ENCODE peak calls at places on chromosomes 5 and 9, in eight cellular contexts. I is nephron progenitor cell, D is neural crest cell, P is MCF 10A, U is AG09309, R is fibroblast of lung, A is bronchial epithelial cell, G is fibroblast of mammary gland. Q is an unnamed sample.

GRCh38 chr9:34694811-34695210 is 3.7 kb upstream of the CCL19 start:
- DNase-seq in A (no peak), U (no peak), D (no peak), I (no peak), P (no peak), R (no peak), G (no peak), Q (peak)

GRCh38 chr9:125436613-125437443 is 175.2 kb downstream of the GAPVD1 start:
- DNase-seq in R (no peak), P (no peak), U (no peak), G (no peak), D (no peak), I (no peak), A (no peak), Q (no peak)

GRCh38 chr9:136565075-136565721 is 19.4 kb upstream of the NOTCH1 start:
- DNase-seq in A (no peak), G (peak), P (no peak), R (peak), I (peak), U (no peak), D (no peak), Q (peak)

GRCh38 chr9:109487247-109487646 is 10.9 kb downstream of the PTPN3 start:
- DNase-seq in P (no peak), D (no peak), G (no peak), R (no peak), A (no peak), U (no peak), I (no peak), Q (no peak)

GRCh38 chr5:149049371-149049781 is 13.5 kb downstream of the SH3TC2 start:
- DNase-seq in G (no peak), R (no peak), A (peak), I (no peak), D (no peak), U (no peak), P (peak), Q (no peak)

GRCh38 chr5:52665544-52665943 is 122.2 kb upstream of the ITGA1 start:
- DNase-seq in U (no peak), P (no peak), G (peak), R (peak), A (no peak), I (no peak), D (no peak), Q (no peak)

GRCh38 chr9:70995511-70995910 is 125.9 kb downstream of the TRPM3 start:
- DNase-seq in P (no peak), U (peak), I (no peak), D (no peak), R (no peak), A (no peak), G (no peak), Q (no peak)

GRCh38 chr9:127919253-127919815 is 2.5 kb upstream of the ST6GALNAC4 start:
- DNase-seq in I (no peak), G (peak), U (peak), R (peak), D (no peak), P (peak), A (peak), Q (peak)

GRCh38 chr9:91807640-91808246 is 142.3 kb downstream of the ROR2 start:
- DNase-seq in D (no peak), R (no peak), I (no peak), G (no peak), P (no peak), U (no peak), A (no peak), Q (peak)

GRCh38 chr9:137370865-137371520 is 52.0 kb downstream of the EXD3 start:
- DNase-seq in U (no peak), P (no peak), D (peak), I (peak), A (no peak), G (no peak), R (no peak), Q (peak)

GRCh38 chr5:172931001-172931536 is 28.2 kb upstream of the RPL26L1 start:
- DNase-seq in D (no peak), I (no peak), G (peak), P (peak), A (peak), R (peak), U (peak), Q (no peak)

GRCh38 chr5:646396-647201 is 34.5 kb downstream of the CEP72 start:
- DNase-seq in U (no peak), G (no peak), R (peak), I (no peak), D (no peak), A (no peak), P (no peak), Q (peak)

GRCh38 chr5:113050606-113051391 is 74.2 kb downstream of the DCP2 start:
- DNase-seq in P (peak), U (peak), R (peak), A (peak), G (peak), I (no peak), D (no peak), Q (no peak)

GRCh38 chr9:33436445-33436844 is 10.9 kb downstream of the AQP3 start:
- DNase-seq in D (no peak), R (no peak), I (no peak), A (no peak), U (no peak), G (no peak), P (no peak), Q (no peak)

GRCh38 chr5:109959652-109960051 is 269.9 kb downstream of the MAN2A1 start:
- DNase-seq in I (no peak), P (no peak), U (no peak), D (no peak), A (no peak), G (no peak), R (no peak), Q (no peak)
- TF ChIP-seq CTCF in I (peak), P (no peak), U (peak), D (peak), A (peak), G (peak), R (peak), Q (no peak)

DNA sequence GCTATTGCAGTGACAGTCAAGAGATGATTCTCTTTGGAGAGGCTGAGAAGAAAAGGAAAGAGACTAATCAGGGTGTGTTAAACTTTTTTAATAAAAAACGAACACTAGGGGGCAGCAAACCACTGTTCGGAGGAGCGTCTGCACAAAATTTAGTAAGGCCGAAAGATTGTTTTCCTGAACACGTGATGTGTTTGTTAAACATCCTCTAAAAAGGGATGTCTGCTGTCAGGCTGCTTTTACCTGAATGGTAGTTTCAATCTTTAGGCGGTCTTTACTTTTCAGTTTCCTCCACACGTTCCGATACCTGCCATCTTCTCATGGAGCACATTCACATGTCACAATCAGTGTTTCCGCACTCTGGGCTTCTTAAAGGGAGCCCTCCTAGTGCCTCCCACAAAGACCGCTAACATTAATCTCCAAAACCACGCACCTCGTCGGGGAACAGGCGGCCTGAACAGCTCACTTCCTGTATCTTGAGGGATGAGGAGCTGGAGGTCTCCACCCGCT is 125.2 kb downstream of the GPBP1 start:
- DNase-seq in D (peak), G (peak), I (peak), R (peak), A (peak), P (peak), U (peak), Q (no peak)
- TF ChIP-seq CTCF in D (peak), G (peak), I (peak), R (peak), A (peak), P (peak), U (peak), Q (no peak)

GRCh38 chr5:114101153-114101552 is 260.7 kb upstream of the KCNN2 start:
- DNase-seq in G (peak), A (peak), D (no peak), I (peak), U (peak), R (peak), P (peak), Q (no peak)
- TF ChIP-seq CTCF in G (peak), A (peak), D (peak), I (peak), U (peak), R (peak), P (peak), Q (peak)

GRCh38 chr5:132753135-132753987 is 6.1 kb downstream of the CCNI2 start:
- DNase-seq in U (no peak), P (peak), R (no peak), G (no peak), A (no peak), D (no peak), I (no peak), Q (peak)
- TF ChIP-seq CTCF in U (peak), P (peak), R (peak), G (peak), A (no peak), D (no peak), I (no peak), Q (no peak)

DNA sequence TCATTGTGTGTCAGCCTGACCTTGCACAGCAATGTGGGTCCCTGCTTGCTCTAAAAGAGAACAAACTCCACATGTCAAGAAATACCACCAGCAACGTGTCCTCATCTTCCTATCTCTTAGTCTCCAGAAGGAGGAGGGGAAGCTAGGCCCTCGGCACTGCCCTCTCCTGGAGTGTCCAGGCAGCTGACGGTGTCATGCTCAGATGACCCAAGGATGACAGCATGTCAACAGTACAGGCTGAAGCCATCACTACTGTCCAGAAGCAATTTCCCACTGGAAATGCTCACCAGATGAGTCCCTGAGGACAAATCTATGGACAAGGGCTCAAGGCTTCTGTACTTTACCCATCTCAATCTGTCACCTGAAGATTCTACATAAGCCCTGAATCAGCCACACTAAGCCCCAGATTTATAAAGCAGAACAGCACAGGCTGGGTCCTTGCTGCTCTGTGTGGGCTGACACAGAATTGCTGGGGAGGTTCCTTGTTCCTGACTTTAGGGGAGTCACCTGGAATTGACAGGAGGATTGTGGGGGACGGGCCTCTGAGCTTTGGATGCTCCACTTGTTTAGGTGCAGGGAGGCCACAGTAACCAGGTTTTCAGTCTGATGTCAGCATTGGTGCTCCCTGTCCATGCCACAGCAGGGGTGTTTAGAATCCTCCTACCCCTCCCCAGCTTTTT is 210.2 kb downstream of the DAB2IP start:
- DNase-seq in R (no peak), I (peak), D (peak), G (peak), A (no peak), U (no peak), P (peak), Q (no peak)
- TF ChIP-seq CTCF in R (peak), I (peak), D (peak), G (peak), A (peak), U (peak), P (peak), Q (peak)

GRCh38 chr5:168992687-168993086 is 308.3 kb downstream of the SLIT3 start:
- DNase-seq in D (no peak), P (no peak), R (no peak), G (no peak), A (no peak), U (no peak), I (peak), Q (no peak)
- TF ChIP-seq CTCF in D (peak), P (no peak), R (no peak), G (peak), A (peak), U (no peak), I (peak), Q (no peak)

DNA sequence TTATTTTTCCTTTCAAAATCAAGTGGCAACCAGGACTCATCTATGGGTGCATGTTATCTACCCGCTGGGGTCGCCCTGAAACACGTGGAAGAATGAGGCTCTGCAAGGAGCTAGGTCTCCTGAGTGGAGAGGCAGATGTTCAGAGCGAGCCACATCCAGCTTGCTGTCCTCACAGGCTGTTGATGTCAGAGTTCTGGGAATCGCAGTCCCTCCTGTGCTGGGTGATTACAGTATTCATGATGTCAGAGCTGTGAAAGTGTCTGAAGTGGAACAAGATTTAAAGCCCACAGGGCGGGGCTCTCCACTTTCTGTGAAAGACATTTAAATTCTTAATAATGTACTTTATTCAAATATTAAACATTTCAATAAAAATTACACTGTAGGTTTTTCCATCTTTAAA is 24.4 kb upstream of the LMX1B start:
- DNase-seq in P (no peak), R (no peak), I (no peak), U (no peak), D (no peak), G (no peak), A (no peak), Q (no peak)
- TF ChIP-seq CTCF in P (no peak), R (no peak), I (no peak), U (no peak), D (no peak), G (no peak), A (no peak), Q (no peak)

GRCh38 chr9:99855467-99856176 is 33.9 kb downstream of the NR4A3 start:
- DNase-seq in I (no peak), G (no peak), P (peak), D (no peak), R (no peak), A (no peak), U (no peak), Q (no peak)
- TF ChIP-seq CTCF in I (peak), G (peak), P (peak), D (peak), R (no peak), A (no peak), U (peak), Q (no peak)

DNA sequence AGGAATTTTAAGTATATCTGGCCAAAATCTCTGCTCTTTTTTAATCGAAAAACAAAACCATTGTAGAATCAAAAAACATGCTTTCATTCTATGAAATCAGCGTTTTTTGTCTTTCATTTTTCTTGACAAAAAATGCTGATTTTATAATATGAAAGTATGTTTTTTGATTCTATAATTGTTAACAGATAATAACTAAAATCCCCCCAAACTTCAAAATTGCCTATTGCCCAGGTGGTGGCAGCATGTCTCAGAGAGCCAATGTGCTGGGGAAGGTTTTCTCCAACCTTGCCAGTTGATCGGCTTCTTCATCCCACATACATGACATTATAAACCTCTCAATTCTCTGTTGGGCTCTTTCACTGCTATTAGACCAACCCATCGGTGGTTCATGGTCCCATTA is 5.1 kb upstream of the SMIM15 start:
- DNase-seq in I (no peak), R (peak), A (peak), D (no peak), P (peak), G (peak), U (peak), Q (no peak)
- TF ChIP-seq CTCF in I (no peak), R (peak), A (peak), D (peak), P (peak), G (peak), U (peak), Q (no peak)